ENCODE peak calls at places on chromosomes 2 and 18, in five cellular contexts. H is cardiac fibroblast, B is GM06990, T is NCI-H1417 treated with DMSO at 0.1 percent for 48 hours, A is COR-L47. N is an unnamed sample.

GRCh38 chr2:235378261-235378660 is 115.6 kb upstream of the AGAP1 start:
- DNase-seq in H (peak), B (no peak), T (no peak), A (no peak), N (no peak)

GRCh38 chr2:207784898-207785297 is 15.2 kb upstream of the FZD5 start:
- DNase-seq in H (no peak), B (no peak), T (no peak), A (no peak), N (no peak)

GRCh38 chr2:172049721-172050120 is 35.6 kb upstream of the DLX1 start:
- DNase-seq in H (no peak), B (no peak), T (no peak), A (no peak), N (no peak)

GRCh38 chr18:12861637-12862036 is 22.4 kb downstream of the PTPN2 start:
- DNase-seq in H (no peak), B (no peak), T (no peak), A (no peak), N (no peak)

GRCh38 chr2:196482119-196483065 is 157.1 kb upstream of the CCDC150 start:
- DNase-seq in H (peak), B (no peak), T (no peak), A (no peak), N (no peak)

GRCh38 chr2:198776616-198777406 is 680.9 kb downstream of the SATB2 start:
- DNase-seq in H (no peak), B (no peak), T (no peak), A (no peak), N (no peak)

GRCh38 chr2:8604262-8604661 is 77.6 kb upstream of the ID2 start:
- DNase-seq in H (peak), B (no peak), T (no peak), A (no peak), N (no peak)

GRCh38 chr2:214960677-214961076 is 151.2 kb upstream of the BARD1 start:
- DNase-seq in H (peak), B (no peak), T (no peak), A (no peak), N (no peak)

GRCh38 chr2:17916584-17916983 is 38.1 kb downstream of the KCNS3 start:
- DNase-seq in H (no peak), B (no peak), T (no peak), A (no peak), N (no peak)

GRCh38 chr18:58756596-58757240 is 85.5 kb downstream of the MALT1 start:
- DNase-seq in H (no peak), B (no peak), T (no peak), A (no peak), N (no peak)

GRCh38 chr2:234954551-234954992 is 2.8 kb downstream of the SH3BP4 start:
- DNase-seq in H (no peak), B (no peak), T (no peak), A (no peak), N (no peak)

GRCh38 chr2:237210763-237211162 is 125.1 kb downstream of the COPS8 start:
- DNase-seq in H (no peak), B (no peak), T (no peak), A (no peak), N (no peak)

GRCh38 chr18:25826823-25827617 is 263.4 kb downstream of the SS18 start:
- DNase-seq in H (peak), B (no peak), T (no peak), A (no peak), N (no peak)

N was measured in NCI-H2081 treated with DMSO at 0.1 percent for 48 hours.